ENCODE peak calls at places on chromosomes 6 and 20, in ten cellular contexts. H, D, J, N, Z, T, X, O, M and R are unnamed samples.

GRCh38 chr6:89582669-89583325 is 55.8 kb downstream of the LYRM2 start:
- DNase-seq in H (no peak), D (no peak), J (no peak), N (no peak), Z (no peak), T (no peak), X (no peak), O (no peak), M (peak; percentile 35), R (no peak)

GRCh38 chr6:143949535-143949934 is 58.5 kb downstream of the PLAGL1 start:
- DNase-seq in H (no peak), D (no peak), J (no peak), N (no peak), Z (no peak), T (no peak), X (no peak), O (no peak), M (no peak), R (no peak)

GRCh38 chr6:95601133-95601532 is 23.8 kb downstream of the MANEA start:
- DNase-seq in H (no peak), D (no peak), J (no peak), N (no peak), Z (no peak), T (peak; percentile 61), X (no peak), O (peak; percentile 58), M (no peak), R (no peak)

GRCh38 chr20:44805991-44806729 is 4.2 kb downstream of the RIMS4 start:
- DNase-seq in H (no peak), D (peak; percentile 19), J (no peak), N (peak; percentile 87), Z (no peak), T (no peak), X (peak; percentile 88), O (peak; percentile 93), M (peak; percentile 12), R (no peak)

GRCh38 chr6:165817771-165818170 is 154.7 kb upstream of the PDE10A start:
- DNase-seq in H (no peak), D (no peak), J (no peak), N (peak; percentile 53), Z (no peak), T (no peak), X (no peak), O (no peak), M (no peak), R (no peak)

GRCh38 chr6:21856096-21856825 is 262.7 kb downstream of the SOX4 start:
- DNase-seq in H (no peak), D (peak; percentile 96), J (no peak), N (no peak), Z (no peak), T (peak; percentile 56), X (no peak), O (peak; percentile 79), M (no peak), R (no peak)

GRCh38 chr6:30463242-30463641 is 26.1 kb upstream of the HLA-E start:
- DNase-seq in H (no peak), D (no peak), J (no peak), N (no peak), Z (no peak), T (no peak), X (no peak), O (no peak), M (no peak), R (no peak)

GRCh38 chr20:33689973-33690372 is 3.8 kb upstream of the E2F1 start:
- DNase-seq in H (peak; percentile 81), D (peak; percentile 47), J (no peak), N (no peak), Z (peak; percentile 85), T (peak; percentile 72), X (no peak), O (peak; percentile 39), M (no peak), R (no peak)

GRCh38 chr6:108781419-108782110 is 66.7 kb upstream of the ARMC2 start:
- DNase-seq in H (no peak), D (peak; percentile 12), J (no peak), N (peak; percentile 77), Z (no peak), T (no peak), X (no peak), O (peak; percentile 39), M (peak; percentile 26), R (no peak)

GRCh38 chr6:101761124-101761601 is 367.7 kb downstream of the GRIK2 start:
- DNase-seq in H (no peak), D (peak; percentile 66), J (no peak), N (no peak), Z (no peak), T (no peak), X (no peak), O (peak; percentile 84), M (no peak), R (no peak)

GRCh38 chr20:43459022-43459942 is 1.6 kb downstream of the SRSF6 start:
- DNase-seq in H (no peak), D (no peak), J (no peak), N (no peak), Z (no peak), T (peak; percentile 47), X (no peak), O (peak; percentile 35), M (peak; percentile 42), R (no peak)

GRCh38 chr6:29720863-29721262 is 2.4 kb upstream of the HLA-F start:
- DNase-seq in H (no peak), D (no peak), J (no peak), N (peak; percentile 82), Z (no peak), T (no peak), X (no peak), O (no peak), M (no peak), R (no peak)

GRCh38 chr20:8805737-8806442 is 263.0 kb upstream of the PLCB4 start:
- DNase-seq in H (no peak), D (no peak), J (no peak), N (no peak), Z (no peak), T (no peak), X (no peak), O (no peak), M (no peak), R (no peak)

GRCh38 chr20:3670511-3670910 is 7.3 kb upstream of the GFRA4 start:
- DNase-seq in H (no peak), D (no peak), J (no peak), N (peak; percentile 80), Z (no peak), T (no peak), X (no peak), O (no peak), M (no peak), R (no peak)
- TF ChIP-seq CTCF in H (no peak), D (no peak), J (no peak), N (peak; percentile 63), Z (peak; percentile 27), T (no peak), X (no peak), O (no peak), M (no peak), R (no peak)

GRCh38 chr6:115271434-115271833 is 789.3 kb downstream of the FRK start:
- DNase-seq in H (no peak), D (no peak), J (no peak), N (peak; percentile 51), Z (no peak), T (no peak), X (no peak), O (no peak), M (no peak), R (no peak)

GRCh38 chr6:115272311-115272710 is 788.4 kb downstream of the FRK start:
- DNase-seq in H (no peak), D (no peak), J (no peak), N (no peak), Z (no peak), T (no peak), X (no peak), O (no peak), M (no peak), R (no peak)

DNA sequence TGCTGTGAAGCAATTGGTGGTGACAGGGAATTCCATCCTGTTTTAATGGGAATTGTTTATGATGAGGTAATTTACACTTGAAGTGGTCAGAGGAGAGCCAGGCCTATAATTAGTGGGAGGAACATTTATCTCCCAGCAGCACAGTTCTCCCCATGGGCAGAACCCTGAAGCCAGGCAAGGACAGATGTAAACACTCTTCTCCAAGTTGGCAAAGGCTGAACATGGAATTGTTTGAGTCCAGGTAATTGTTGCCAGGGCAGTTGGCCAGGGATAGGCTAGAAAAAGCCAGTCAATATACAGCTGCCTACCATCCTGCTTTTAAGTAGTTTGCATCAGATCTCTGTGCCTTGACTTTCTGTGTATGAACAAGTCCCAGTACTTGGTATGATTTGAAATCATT is 789.7 kb downstream of the FRK start:
- DNase-seq in H (no peak), D (no peak), J (no peak), N (no peak), Z (no peak), T (no peak), X (no peak), O (no peak), M (no peak), R (no peak)
- TF ChIP-seq CTCF in H (no peak), D (no peak), J (no peak), N (no peak), Z (no peak), T (no peak), X (no peak), O (no peak), M (no peak), R (no peak)

DNA sequence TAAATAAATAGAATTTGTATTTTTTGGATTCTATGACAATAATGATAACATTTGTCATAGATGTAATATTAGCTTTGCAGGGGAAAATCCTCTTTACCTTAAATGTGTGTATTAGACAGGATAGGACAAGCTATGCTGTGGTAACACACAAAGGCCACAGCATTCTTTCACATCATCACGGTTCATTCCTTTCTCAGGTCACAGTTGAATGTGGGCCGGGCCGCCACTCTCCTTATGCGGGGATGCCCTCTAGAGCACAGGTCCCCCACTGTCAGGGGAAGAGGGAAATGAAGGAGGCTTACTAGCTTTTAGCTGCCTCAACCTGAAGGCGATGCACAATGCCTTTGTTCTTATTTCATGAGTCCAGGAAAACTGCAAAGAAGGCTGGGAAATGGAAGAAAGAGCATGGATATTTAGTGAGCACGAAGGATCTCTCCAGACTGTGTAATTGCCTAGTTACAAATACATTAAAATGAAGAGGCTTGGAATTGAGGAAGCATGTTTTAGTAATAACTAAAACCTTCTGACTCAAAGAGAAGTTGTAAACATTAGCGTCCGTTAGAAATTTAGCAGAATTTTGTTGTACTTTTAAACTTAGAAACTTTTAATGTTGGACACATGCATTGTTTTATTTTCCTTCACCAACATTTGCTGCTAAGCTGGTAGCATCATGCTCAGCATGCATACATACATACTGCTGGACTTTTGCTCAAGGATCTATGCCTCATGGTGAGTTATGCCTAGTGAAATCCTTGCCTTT is 248.9 kb upstream of the FOXQ1 start:
- DNase-seq in H (no peak), D (no peak), J (no peak), N (peak; percentile 70), Z (no peak), T (no peak), X (no peak), O (no peak), M (no peak), R (no peak)
- TF ChIP-seq CTCF in H (no peak), D (no peak), J (no peak), N (peak; percentile 53), Z (peak; percentile 24), T (no peak), X (no peak), O (no peak), M (no peak), R (peak; percentile 7)

GRCh38 chr6:127100510-127101140 is 17.8 kb upstream of the RSPO3 start:
- DNase-seq in H (no peak), D (no peak), J (no peak), N (no peak), Z (no peak), T (peak; percentile 41), X (no peak), O (peak; percentile 63), M (peak; percentile 54), R (no peak)
- TF ChIP-seq CTCF in H (no peak), D (peak; percentile 34), J (peak; percentile 39), N (peak; percentile 72), Z (no peak), T (peak; percentile 32), X (peak; percentile 21), O (peak; percentile 25), M (peak; percentile 60), R (no peak)

GRCh38 chr20:24164360-24164759 is 175.8 kb upstream of the GGTLC1 start:
- DNase-seq in H (peak; percentile 64), D (no peak), J (no peak), N (peak; percentile 91), Z (peak; percentile 54), T (peak; percentile 45), X (no peak), O (no peak), M (peak; percentile 35), R (no peak)
- TF ChIP-seq CTCF in H (peak; percentile 54), D (peak; percentile 35), J (peak; percentile 33), N (peak; percentile 90), Z (peak; percentile 63), T (peak; percentile 60), X (no peak), O (peak; percentile 9), M (peak; percentile 66), R (peak; percentile 25)